ENCODE peak calls at places on chromosomes 11 and 22, in five cellular contexts. One of them, this sample, is unnamed. For H3K27me3, the result is how much of the 10 kb centered on the place peaks cover.

GRCh38 chr11:130762342-130763037 is 153.8 kb downstream of the SNX19 start:
- DNase-seq in heart right ventricle: no peak
- DNase-seq in left lung: no peak
- DNase-seq in fibroblast of lung: no peak
- DNase-seq in adrenal gland: no peak
- DNase-seq in this sample: no peak

GRCh38 chr11:95088946-95089619 is 563 bp upstream of the ENDOD1 start:
- DNase-seq in left lung: no peak
- DNase-seq in heart right ventricle: no peak
- DNase-seq in fibroblast of lung: no peak
- DNase-seq in adrenal gland: no peak
- DNase-seq in this sample: no peak

GRCh38 chr11:115920841-115921480 is 416.7 kb upstream of the CADM1 start:
- DNase-seq in heart right ventricle: no peak
- DNase-seq in adrenal gland: no peak
- DNase-seq in left lung: no peak
- DNase-seq in fibroblast of lung: no peak
- DNase-seq in this sample: no peak

GRCh38 chr11:86497310-86497709 is 122.6 kb downstream of the CCDC81 start:
- DNase-seq in adrenal gland: no peak
- DNase-seq in left lung: no peak
- DNase-seq in fibroblast of lung: no peak
- DNase-seq in heart right ventricle: no peak
- DNase-seq in this sample: no peak

GRCh38 chr11:44470849-44471248 is 94.6 kb upstream of the CD82 start:
- DNase-seq in fibroblast of lung: no peak
- DNase-seq in adrenal gland: no peak
- DNase-seq in heart right ventricle: no peak
- DNase-seq in left lung: no peak
- DNase-seq in this sample: no peak

GRCh38 chr11:14288189-14288935 is 70.6 kb downstream of the RRAS2 start:
- DNase-seq in fibroblast of lung: peak
- DNase-seq in heart right ventricle: no peak
- DNase-seq in left lung: no peak
- DNase-seq in adrenal gland: no peak
- DNase-seq in this sample: no peak

GRCh38 chr11:82975882-82976281 is 74.3 kb downstream of the DDIAS start:
- DNase-seq in fibroblast of lung: no peak
- DNase-seq in adrenal gland: no peak
- DNase-seq in heart right ventricle: no peak
- DNase-seq in left lung: no peak
- DNase-seq in this sample: no peak

GRCh38 chr22:30687358-30687757 is 7.3 kb upstream of the OSBP2 start:
- DNase-seq in heart right ventricle: no peak
- DNase-seq in adrenal gland: no peak
- DNase-seq in fibroblast of lung: no peak
- DNase-seq in left lung: no peak
- DNase-seq in this sample: no peak

GRCh38 chr11:45917286-45917622 is 423 bp downstream of the PEX16 start:
- DNase-seq in adrenal gland: no peak
- DNase-seq in left lung: no peak
- DNase-seq in fibroblast of lung: no peak
- DNase-seq in heart right ventricle: no peak
- DNase-seq in this sample: no peak

GRCh38 chr11:73239571-73240189 is 21.6 kb downstream of the P2RY2 start:
- DNase-seq in left lung: peak
- DNase-seq in adrenal gland: no peak
- DNase-seq in heart right ventricle: no peak
- DNase-seq in fibroblast of lung: no peak
- DNase-seq in this sample: no peak

GRCh38 chr22:17968126-17968525 is 56.2 kb downstream of the MICAL3 start:
- DNase-seq in fibroblast of lung: no peak
- DNase-seq in left lung: no peak
- DNase-seq in heart right ventricle: no peak
- DNase-seq in adrenal gland: no peak
- DNase-seq in this sample: no peak

GRCh38 chr11:1825039-1825740 is 9.6 kb upstream of the SYT8 start:
- DNase-seq in left lung: peak
- DNase-seq in adrenal gland: no peak
- DNase-seq in fibroblast of lung: no peak
- DNase-seq in heart right ventricle: no peak
- DNase-seq in this sample: no peak

GRCh38 chr22:27761652-27762051 is 39.9 kb downstream of the MN1 start:
- DNase-seq in adrenal gland: no peak
- DNase-seq in fibroblast of lung: no peak
- DNase-seq in left lung: no peak
- DNase-seq in heart right ventricle: no peak
- DNase-seq in this sample: no peak

GRCh38 chr11:78425436-78425835 is 7.8 kb upstream of the GAB2 start:
- DNase-seq in adrenal gland: no peak
- DNase-seq in heart right ventricle: no peak
- DNase-seq in left lung: no peak
- DNase-seq in fibroblast of lung: no peak
- DNase-seq in this sample: no peak

GRCh38 chr11:117839936-117840813 is 15.6 kb upstream of the FXYD2 start:
- DNase-seq in heart right ventricle: no peak
- DNase-seq in adrenal gland: no peak
- DNase-seq in left lung: no peak
- DNase-seq in fibroblast of lung: no peak
- DNase-seq in this sample: no peak

GRCh38 chr11:132245558-132246385 is 875.4 kb downstream of the NTM start:
- DNase-seq in left lung: no peak
- DNase-seq in adrenal gland: no peak
- DNase-seq in fibroblast of lung: no peak
- DNase-seq in heart right ventricle: no peak
- DNase-seq in this sample: no peak

GRCh38 chr11:12860827-12861226 is 148.3 kb upstream of the RASSF10 start:
- DNase-seq in heart right ventricle: no peak
- DNase-seq in fibroblast of lung: no peak
- DNase-seq in adrenal gland: no peak
- DNase-seq in left lung: no peak
- DNase-seq in this sample: no peak

GRCh38 chr11:1739576-1739975 is 10.8 kb downstream of the IFITM10 start:
- DNase-seq in fibroblast of lung: no peak
- DNase-seq in heart right ventricle: no peak
- DNase-seq in left lung: no peak
- DNase-seq in adrenal gland: peak
- DNase-seq in this sample: no peak

GRCh38 chr11:100340416-100341323 is 346.4 kb upstream of the ARHGAP42 start:
- DNase-seq in adrenal gland: no peak
- DNase-seq in heart right ventricle: no peak
- DNase-seq in left lung: no peak
- DNase-seq in fibroblast of lung: no peak
- DNase-seq in this sample: no peak

GRCh38 chr22:18035740-18036139 is 11.4 kb upstream of the MICAL3 start:
- DNase-seq in fibroblast of lung: peak
- DNase-seq in adrenal gland: peak
- DNase-seq in heart right ventricle: no peak
- DNase-seq in left lung: no peak
- DNase-seq in this sample: no peak

GRCh38 chr22:48263791-48264351 is 1501.4 kb downstream of the TBC1D22A start:
- DNase-seq in adrenal gland: no peak
- DNase-seq in left lung: no peak
- DNase-seq in fibroblast of lung: no peak
- DNase-seq in heart right ventricle: no peak
- DNase-seq in this sample: no peak

GRCh38 chr11:63917685-63918523 is 940 bp upstream of the RCOR2 start:
- DNase-seq in heart right ventricle: peak
- DNase-seq in fibroblast of lung: peak
- DNase-seq in adrenal gland: peak
- DNase-seq in left lung: peak
- DNase-seq in this sample: peak

GRCh38 chr11:9783986-9784385 is 120.1 kb downstream of the SWAP70 start:
- DNase-seq in heart right ventricle: no peak
- DNase-seq in adrenal gland: no peak
- DNase-seq in left lung: no peak
- DNase-seq in fibroblast of lung: no peak
- DNase-seq in this sample: no peak

GRCh38 chr11:73167555-73167954 is 25.4 kb upstream of the FCHSD2 start:
- DNase-seq in adrenal gland: peak
- DNase-seq in heart right ventricle: no peak
- DNase-seq in fibroblast of lung: no peak
- DNase-seq in left lung: peak
- DNase-seq in this sample: no peak

GRCh38 chr11:59223177-59223576 is 10.4 kb upstream of the MPEG1 start:
- DNase-seq in left lung: no peak
- DNase-seq in fibroblast of lung: no peak
- DNase-seq in adrenal gland: no peak
- DNase-seq in heart right ventricle: no peak
- DNase-seq in this sample: no peak

GRCh38 chr11:59223611-59224010 is 10.9 kb upstream of the MPEG1 start:
- DNase-seq in adrenal gland: no peak
- DNase-seq in fibroblast of lung: no peak
- DNase-seq in heart right ventricle: no peak
- DNase-seq in left lung: no peak
- DNase-seq in this sample: no peak

GRCh38 chr11:59222464-59223065 is 9.8 kb upstream of the MPEG1 start:
- DNase-seq in fibroblast of lung: no peak
- DNase-seq in adrenal gland: no peak
- DNase-seq in heart right ventricle: no peak
- DNase-seq in left lung: no peak
- DNase-seq in this sample: no peak

GRCh38 chr11:59219836-59220235 is 7.1 kb upstream of the MPEG1 start:
- DNase-seq in adrenal gland: no peak
- DNase-seq in fibroblast of lung: no peak
- DNase-seq in heart right ventricle: no peak
- DNase-seq in left lung: no peak
- DNase-seq in this sample: no peak

GRCh38 chr11:59221438-59221837 is 8.7 kb upstream of the MPEG1 start:
- DNase-seq in adrenal gland: no peak
- DNase-seq in fibroblast of lung: peak
- DNase-seq in left lung: no peak
- DNase-seq in heart right ventricle: no peak
- DNase-seq in this sample: no peak
- TF ChIP-seq CTCF in adrenal gland: no peak
- TF ChIP-seq CTCF in fibroblast of lung: peak
- TF ChIP-seq CTCF in left lung: no peak
- TF ChIP-seq CTCF in heart right ventricle: no peak
- TF ChIP-seq CTCF in this sample: no peak

DNA sequence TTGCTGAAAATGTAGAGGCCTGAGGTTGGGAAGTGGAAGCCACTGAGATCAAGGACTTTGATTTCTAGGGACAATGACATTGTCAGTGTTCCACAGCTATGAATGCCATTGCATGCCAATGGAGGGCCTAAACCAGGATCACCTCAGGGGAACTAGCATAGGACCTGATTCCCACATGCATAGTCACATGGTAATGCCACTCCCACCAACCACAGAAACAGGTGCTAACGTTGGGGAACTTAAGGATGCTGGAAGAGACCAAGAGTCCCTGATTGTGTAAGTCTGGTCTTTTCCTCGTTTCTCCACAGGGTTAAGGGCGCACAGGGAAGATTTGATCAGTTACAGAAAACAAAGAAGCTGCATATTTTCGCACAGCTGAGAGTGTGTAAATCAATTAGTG is 59.4 kb upstream of the CD44 start:
- DNase-seq in left lung: no peak
- DNase-seq in fibroblast of lung: no peak
- DNase-seq in heart right ventricle: no peak
- DNase-seq in adrenal gland: no peak
- DNase-seq in this sample: no peak
- H3K27me3 ChIP-seq in left lung: under half
- H3K27me3 ChIP-seq in fibroblast of lung: under half
- H3K27me3 ChIP-seq in heart right ventricle: under half
- H3K27me3 ChIP-seq in adrenal gland: under half
- H3K27me3 ChIP-seq in this sample: under half

GRCh38 chr22:32723632-32724031 is 77.9 kb upstream of the TIMP3 start:
- DNase-seq in heart right ventricle: peak
- DNase-seq in fibroblast of lung: peak
- DNase-seq in left lung: peak
- DNase-seq in adrenal gland: peak
- DNase-seq in this sample: peak
- H3K27ac ChIP-seq in heart right ventricle: peak
- H3K27ac ChIP-seq in fibroblast of lung: peak
- H3K27ac ChIP-seq in left lung: peak
- H3K27ac ChIP-seq in adrenal gland: no peak
- H3K27ac ChIP-seq in this sample: no peak

DNA sequence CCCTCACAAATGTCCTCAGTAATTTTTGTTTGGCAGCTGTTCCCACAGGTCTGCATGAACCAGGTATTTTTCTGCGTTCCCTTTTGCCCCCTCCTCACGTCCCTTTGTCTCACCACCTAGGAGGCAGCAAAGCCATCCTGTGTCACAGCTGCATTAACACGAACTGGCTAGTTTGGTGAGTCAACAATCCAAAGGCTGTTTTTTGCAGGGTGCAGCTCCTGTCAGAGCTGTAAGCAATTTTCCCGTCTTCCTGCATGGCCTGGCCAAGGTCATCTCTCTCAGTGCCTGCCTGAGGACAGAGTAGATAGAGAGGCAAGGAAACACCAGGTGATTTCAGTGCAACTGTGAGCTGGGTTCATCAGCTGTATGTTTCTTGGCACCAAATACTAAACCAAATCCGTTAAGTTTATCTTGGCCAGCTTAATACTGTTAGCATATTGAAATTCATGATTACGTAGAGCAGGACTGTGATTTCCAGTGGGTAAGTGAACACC is 20.6 kb upstream of the VSIG10L2 start:
- DNase-seq in adrenal gland: peak
- DNase-seq in heart right ventricle: no peak
- DNase-seq in left lung: no peak
- DNase-seq in fibroblast of lung: no peak
- DNase-seq in this sample: no peak
- TF ChIP-seq CTCF in adrenal gland: no peak
- TF ChIP-seq CTCF in heart right ventricle: no peak
- TF ChIP-seq CTCF in left lung: no peak
- TF ChIP-seq CTCF in fibroblast of lung: no peak
- TF ChIP-seq CTCF in this sample: no peak

DNA sequence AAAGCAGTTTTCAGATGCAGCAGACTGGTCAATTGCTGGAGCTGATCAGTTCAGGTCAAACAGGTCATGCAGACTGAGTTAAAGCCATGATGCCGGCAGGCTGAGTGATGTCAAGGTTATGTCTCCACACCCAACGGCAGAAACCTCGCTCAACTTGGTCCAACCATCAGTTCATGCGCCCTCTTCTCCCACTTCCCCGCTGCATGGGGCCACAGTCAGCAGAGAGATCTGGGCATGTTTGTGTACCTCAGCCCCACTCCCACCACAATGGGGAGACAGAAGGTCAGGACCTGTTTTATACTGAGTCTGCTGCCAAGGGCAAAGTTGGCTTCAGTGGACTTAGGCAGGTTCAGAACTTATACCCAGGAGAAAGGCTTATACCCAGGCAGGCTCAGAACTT is 118.7 kb downstream of the TRIM29 start:
- DNase-seq in fibroblast of lung: no peak
- DNase-seq in left lung: no peak
- DNase-seq in heart right ventricle: no peak
- DNase-seq in adrenal gland: no peak
- DNase-seq in this sample: no peak
- H3K27me3 ChIP-seq in fibroblast of lung: under half
- H3K27me3 ChIP-seq in left lung: half or more
- H3K27me3 ChIP-seq in heart right ventricle: half or more
- H3K27me3 ChIP-seq in adrenal gland: under half
- H3K27me3 ChIP-seq in this sample: under half